ENCODE peak calls at places on chromosomes 13 and 19, in four cellular contexts. J is IMR-90, R is H9, Q is GM13976. E is an unnamed sample.

GRCh38 chr19:17775991-17776803 is 18.7 kb upstream of the B3GNT3 start:
- DNase-seq in R (no peak), Q (peak), J (peak), E (no peak)

GRCh38 chr13:45238945-45239795 is 38.3 kb upstream of the KCTD4 start:
- DNase-seq in R (no peak), J (peak), Q (no peak), E (no peak)

GRCh38 chr13:31369213-31369612 is 169.4 kb downstream of the B3GLCT start:
- DNase-seq in J (no peak), Q (no peak), R (no peak), E (no peak)

GRCh38 chr19:49999371-50000010 is 25.7 kb downstream of the VRK3 start:
- DNase-seq in R (no peak), Q (no peak), J (no peak), E (no peak)

GRCh38 chr13:95957331-95957730 is 95.9 kb downstream of the UGGT2 start:
- DNase-seq in Q (no peak), R (no peak), J (no peak), E (no peak)

GRCh38 chr13:94947392-94947791 is 235.0 kb upstream of the SOX21 start:
- DNase-seq in Q (no peak), J (no peak), R (no peak), E (no peak)

GRCh38 chr13:33784738-33785137 is 33.2 kb upstream of the RFC3 start:
- DNase-seq in Q (no peak), R (no peak), J (no peak), E (no peak)

GRCh38 chr19:38321646-38322323 is 2.1 kb downstream of the KCNK6 start:
- DNase-seq in J (peak), Q (no peak), R (no peak), E (no peak)

GRCh38 chr13:48353590-48353989 is 50.0 kb downstream of the RB1 start:
- DNase-seq in J (no peak), R (no peak), Q (no peak), E (no peak)

GRCh38 chr13:95267662-95268369 is 33.4 kb downstream of the ABCC4 start:
- DNase-seq in R (no peak), J (peak), Q (no peak), E (no peak)

GRCh38 chr19:1264801-1265610 is 4.1 kb upstream of the CIRBP start:
- DNase-seq in J (peak), Q (peak), R (peak), E (no peak)

GRCh38 chr19:10237702-10238101 is 6.6 kb upstream of the S1PR2 start:
- DNase-seq in J (no peak), R (no peak), Q (no peak), E (no peak)

GRCh38 chr19:12737666-12738351 is 512 bp downstream of the GET3 start:
- DNase-seq in Q (no peak), J (no peak), R (no peak), E (no peak)

GRCh38 chr19:12731337-12731736 is 3.1 kb downstream of the TRIR start:
- DNase-seq in J (no peak), Q (no peak), R (no peak), E (no peak)

GRCh38 chr19:12733907-12734214 is 623 bp downstream of the TRIR start:
- DNase-seq in Q (no peak), R (no peak), J (no peak), E (no peak)

GRCh38 chr19:12733369-12733896 is 1.1 kb downstream of the TRIR start:
- DNase-seq in R (no peak), Q (peak), J (peak), E (no peak)

DNA sequence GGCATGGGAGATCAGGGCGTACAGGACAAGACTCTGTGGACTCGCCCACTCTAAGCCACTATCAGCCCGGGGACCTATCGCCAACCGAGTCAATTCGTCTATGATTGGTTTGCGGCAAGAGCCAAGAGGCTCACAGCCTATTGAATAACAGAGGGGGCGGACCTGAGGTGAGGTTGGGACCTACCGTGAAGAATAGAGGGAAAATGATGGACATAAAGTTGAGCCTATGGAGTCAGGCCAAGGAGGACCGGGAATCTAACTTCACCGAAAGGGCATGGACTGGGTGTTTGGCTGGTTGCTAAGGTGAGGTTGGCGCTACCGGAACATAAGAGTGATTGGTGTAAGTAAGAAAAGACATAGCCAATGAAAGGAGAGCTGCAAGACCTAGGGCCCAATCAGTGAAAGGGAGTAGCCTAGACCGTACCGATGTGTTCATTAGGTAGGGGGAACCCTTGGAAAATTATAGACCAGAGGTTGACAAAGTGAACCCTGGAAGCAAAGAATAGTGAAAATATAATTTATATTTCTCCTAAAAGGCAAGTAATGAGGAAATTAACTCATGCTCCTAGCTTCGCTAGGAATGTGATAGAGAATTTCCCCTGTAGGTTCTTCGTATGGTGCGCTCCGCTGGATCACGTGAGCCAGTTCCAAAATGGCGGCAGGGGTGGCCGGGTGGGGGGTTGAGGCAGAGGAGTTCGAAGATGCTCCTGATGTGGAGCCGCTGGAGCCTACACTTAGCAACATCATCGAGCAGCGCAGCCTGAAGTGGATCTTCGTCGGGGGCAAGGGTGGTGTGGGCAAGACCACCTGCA is at the start of gene GET3:
- DNase-seq in Q (peak), R (peak), J (peak), E (peak)
- TF ChIP-seq CTCF in Q (no peak), R (no peak), J (no peak), E (no peak)

DNA sequence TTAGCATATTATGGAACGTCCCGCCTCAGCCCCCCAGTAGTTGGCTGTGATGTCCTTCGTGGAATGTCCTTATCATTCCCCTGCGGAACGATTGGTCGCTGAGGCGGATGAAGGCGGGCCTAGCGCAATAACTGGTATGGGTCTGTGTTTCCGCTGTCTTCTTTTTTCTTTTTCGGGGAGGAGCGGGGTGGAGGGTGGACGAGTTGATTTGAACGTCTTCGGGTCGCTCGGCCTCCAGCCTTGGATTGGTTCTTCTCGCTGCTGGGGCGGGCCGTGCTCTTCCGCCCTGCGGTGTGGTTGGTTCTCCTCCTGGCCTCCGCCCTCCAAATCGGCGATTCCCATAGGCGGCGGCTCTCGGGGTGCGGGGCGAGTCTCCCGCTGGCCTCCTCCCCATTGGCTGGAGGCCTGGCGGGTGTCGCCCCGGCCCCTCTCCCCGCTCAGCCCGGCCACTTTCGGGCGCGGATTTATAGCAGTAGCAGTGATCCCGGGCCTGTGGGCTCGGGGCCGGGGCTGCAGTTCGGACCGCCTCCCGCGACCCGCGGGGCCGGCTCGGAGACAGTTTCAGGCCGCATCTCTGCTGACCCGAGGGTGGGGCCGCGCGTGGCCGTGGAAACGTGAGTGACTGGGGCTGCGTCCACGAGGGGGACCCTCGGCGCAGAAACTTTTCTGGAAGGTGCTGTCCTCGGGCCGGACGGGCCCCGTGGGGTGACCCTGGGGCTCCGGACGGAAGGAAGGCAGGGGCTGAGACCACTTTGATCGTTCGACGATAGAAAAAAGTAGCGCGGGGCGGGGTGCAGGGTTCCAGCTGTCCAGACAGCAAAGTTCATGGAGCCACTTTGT is 2.1 kb downstream of the ING1 start:
- DNase-seq in R (peak), Q (peak), J (peak), E (peak)
- TF ChIP-seq CTCF in R (no peak), Q (no peak), J (no peak), E (no peak)

DNA sequence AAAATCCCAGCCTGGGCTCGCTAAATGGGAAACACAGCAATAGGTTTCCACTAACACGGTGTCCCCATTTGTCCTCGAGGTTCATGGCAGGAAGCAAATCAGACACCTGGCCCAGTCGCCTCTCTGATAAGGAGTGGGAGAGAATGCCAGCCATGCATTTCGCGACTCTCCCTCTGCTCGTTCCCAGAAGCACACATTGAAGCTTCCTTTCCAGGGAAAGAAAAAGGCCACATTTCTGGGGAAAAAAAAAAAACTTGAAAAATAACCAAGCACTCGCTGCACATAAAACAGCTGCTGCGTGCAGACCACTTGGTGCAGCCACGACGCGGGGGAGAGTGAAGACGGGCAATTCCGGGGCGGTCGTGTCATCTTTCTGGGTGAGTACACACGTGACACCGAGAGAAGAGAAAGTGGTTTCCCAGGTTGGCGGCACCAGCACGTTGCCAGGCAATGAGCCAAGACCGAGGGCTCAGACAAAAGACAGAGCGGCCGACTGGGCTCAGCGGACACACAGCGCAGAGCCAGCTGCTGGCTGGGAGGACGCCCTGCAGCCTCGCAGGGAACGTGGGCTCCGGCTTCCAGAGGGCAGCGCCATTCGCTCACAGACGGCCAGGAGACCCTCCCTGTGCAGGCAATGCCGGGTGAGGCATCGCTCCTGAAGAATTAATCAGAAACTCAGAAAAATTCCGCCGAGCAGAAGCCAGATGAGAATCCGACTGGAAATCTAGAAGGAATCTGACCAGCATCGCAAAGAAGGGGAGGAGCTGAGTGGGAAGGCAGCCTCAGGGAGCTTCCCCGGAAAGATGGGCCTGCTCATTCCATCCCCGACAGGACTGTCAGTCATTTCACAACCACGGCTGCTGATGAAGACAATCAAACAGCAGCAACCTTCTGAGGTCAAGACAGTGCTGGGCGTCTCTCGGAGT is 83.2 kb upstream of the IRS2 start:
- DNase-seq in R (peak), Q (no peak), J (peak), E (no peak)
- TF ChIP-seq CTCF in R (no peak), Q (no peak), J (peak), E (no peak)

DNA sequence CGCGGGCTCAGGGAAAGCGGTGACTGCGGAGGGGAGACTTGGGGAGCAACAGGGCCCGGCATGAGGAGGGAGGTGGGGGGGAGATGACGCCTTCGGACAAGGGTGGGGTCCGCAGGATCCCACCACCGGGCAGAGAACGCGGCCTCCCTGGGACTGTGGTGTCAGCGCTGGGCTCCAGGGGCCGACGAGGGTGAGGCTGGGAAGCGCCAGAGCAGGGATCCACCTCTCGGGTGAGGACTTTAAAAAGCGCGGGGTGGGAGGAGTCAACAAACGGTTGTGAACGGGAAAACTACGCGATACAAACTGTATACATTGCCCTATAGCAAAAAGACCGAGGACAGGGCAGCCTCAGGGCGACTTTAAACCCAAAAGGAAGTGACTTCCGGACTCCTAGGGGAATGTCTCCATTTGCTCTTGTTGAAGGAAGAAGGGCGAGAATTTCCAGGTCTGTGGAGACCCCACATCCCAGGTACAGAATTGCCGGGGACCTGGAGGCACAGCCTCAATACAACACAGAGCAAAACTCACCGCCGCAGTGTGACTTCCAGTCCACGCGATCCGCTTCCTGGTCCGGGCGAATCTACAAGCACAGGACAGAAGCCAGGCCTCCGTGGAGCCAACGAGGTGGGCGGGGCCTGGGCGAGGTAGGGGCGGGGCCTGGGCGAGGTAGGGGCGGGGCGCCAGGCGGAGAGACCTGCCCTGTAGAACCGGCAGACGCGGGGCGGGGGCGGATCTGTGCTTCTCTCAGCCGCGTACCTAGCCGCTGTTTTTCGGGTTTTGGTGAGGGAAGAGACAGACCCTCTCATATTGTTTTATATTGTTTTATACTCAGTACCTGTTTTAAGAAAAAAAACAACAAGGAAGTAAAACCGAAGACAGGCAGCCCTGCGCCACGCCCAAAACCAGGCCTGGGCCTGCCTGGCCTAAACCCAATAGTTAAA is at the start of gene ZNF888:
- DNase-seq in J (peak), R (peak), Q (peak), E (peak)
- TF ChIP-seq CTCF in J (no peak), R (no peak), Q (no peak), E (no peak)

GRCh38 chr19:6740589-6741348 is 1.3 kb downstream of the TRIP10 start:
- DNase-seq in J (peak), R (peak), Q (no peak), E (no peak)

GRCh38 chr19:6743714-6744380 is 4.4 kb downstream of the TRIP10 start:
- DNase-seq in Q (no peak), R (no peak), J (peak), E (no peak)

GRCh38 chr19:6745965-6746364 is 6.5 kb downstream of the TRIP10 start:
- DNase-seq in J (no peak), R (no peak), Q (no peak), E (no peak)

GRCh38 chr19:6743071-6743470 is 3.6 kb downstream of the TRIP10 start:
- DNase-seq in Q (no peak), J (no peak), R (no peak), E (no peak)

DNA sequence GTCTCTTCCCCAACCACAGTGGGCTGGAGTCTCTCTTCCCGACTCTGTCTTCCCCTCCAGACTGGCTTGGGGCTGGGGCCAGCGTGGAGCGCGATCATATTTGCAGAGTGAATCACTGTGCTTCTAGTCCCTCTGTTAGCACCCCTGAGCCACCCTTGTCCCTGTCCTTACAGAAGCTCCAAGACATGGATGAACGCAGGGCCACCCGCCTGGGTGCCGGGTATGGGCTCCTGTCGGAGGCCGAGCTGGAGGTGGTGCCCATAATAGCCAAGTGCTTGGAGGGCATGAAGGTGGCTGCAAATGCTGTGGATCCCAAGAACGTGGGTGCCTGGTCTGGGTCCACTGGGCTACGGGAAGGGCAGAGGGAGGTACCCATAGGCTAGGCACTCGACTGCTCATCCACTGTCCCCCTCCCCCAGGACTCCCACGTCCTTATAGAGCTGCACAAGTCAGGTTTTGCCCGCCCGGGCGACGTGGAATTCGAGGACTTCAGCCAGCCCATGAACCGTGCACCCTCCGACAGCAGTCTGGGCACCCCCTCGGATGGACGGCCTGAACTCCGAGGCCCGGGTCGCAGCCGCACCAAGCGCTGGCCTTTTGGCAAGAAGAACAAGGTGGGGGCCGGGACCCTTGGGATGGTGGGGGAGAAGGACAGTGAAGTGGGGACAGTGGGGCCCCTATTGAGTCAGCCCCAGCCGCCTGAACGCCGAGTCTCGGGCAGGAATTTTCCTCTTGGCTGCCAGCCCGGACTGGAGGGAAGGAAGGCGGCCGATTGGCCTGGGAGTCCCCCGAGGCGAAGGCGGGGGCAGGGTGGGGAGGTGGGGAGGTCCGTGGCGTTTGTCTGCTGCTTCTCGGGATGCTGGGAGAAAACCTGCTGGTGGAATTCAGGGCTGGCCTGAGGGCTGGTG is 5.2 kb downstream of the TRIP10 start:
- DNase-seq in Q (no peak), R (no peak), J (peak), E (no peak)
- TF ChIP-seq CTCF in Q (no peak), R (no peak), J (no peak), E (no peak)

DNA sequence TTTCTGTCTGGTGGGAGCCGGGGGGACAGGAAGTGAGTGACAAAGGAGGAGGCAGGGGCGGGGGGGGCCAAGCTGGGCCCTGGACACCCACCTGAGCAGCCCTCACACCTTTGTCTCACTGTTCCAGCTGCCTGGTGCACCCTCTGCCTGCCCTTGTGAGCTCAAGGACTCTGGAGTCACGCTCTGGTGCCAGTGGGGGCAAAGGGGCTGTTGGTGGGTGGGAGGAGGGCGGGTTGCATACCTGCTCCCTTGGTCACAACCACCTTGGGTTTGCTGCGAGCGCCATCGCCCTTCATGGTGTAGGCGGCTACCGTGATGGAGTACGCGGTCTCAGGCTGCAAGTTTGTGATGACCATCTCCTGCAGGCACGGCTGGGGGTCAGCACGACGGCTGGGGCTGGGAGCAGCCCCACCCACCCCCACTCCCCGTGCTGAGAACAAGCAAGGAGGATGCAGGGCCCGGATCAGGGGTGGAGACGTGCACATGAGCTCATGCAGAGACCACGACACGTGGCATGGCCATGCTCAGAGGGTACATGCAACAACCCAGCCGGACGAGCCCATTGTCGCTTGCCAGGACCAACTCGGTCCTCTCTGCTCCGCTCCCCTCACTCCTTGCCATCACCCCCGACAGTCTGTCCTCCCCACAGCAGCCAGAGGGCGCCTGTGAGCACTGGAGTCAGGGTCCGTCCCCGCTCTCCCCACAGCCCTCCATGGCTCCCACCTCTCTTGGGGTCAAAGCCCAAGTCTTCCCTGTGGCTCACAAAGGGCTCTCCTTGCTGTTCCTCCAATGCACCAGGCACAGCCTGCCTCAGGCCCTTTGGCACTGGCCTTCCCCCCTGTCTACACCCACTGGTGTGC is 114.9 kb downstream of the PTPRS start:
- DNase-seq in J (no peak), Q (no peak), R (peak), E (no peak)
- TF ChIP-seq CTCF in J (peak), Q (peak), R (peak), E (no peak)

E was measured in natural killer cell.